ENCODE peak calls at places on chromosomes 4 and X, in five cellular contexts. One of them, this sample, is unnamed.

GRCh38 chrX:103734125-103734760 is 23.5 kb downstream of the TMEM31 start:
- DNase-seq in lung microvascular endothelial cell: peak; percentile 35
- DNase-seq in activated CD4-positive, alpha-beta T cell treated with anti-CD3 and anti-CD28 coated beads for 4 hours: no peak
- DNase-seq in A549: no peak
- DNase-seq in hippocampal formation: no peak
- DNase-seq in this sample: peak; percentile 17

GRCh38 chr4:72505314-72505744 is 63.7 kb downstream of the ADAMTS3 start:
- DNase-seq in lung microvascular endothelial cell: peak; percentile 70
- DNase-seq in activated CD4-positive, alpha-beta T cell treated with anti-CD3 and anti-CD28 coated beads for 4 hours: no peak
- DNase-seq in A549: peak; percentile 23
- DNase-seq in hippocampal formation: no peak
- DNase-seq in this sample: peak; percentile 25

GRCh38 chr4:5719329-5720055 is 8.5 kb downstream of the EVC start:
- DNase-seq in lung microvascular endothelial cell: no peak
- DNase-seq in activated CD4-positive, alpha-beta T cell treated with anti-CD3 and anti-CD28 coated beads for 4 hours: no peak
- DNase-seq in A549: no peak
- DNase-seq in hippocampal formation: no peak
- DNase-seq in this sample: no peak

GRCh38 chr4:104907074-104907649 is 239.5 kb upstream of the TET2 start:
- DNase-seq in lung microvascular endothelial cell: no peak
- DNase-seq in activated CD4-positive, alpha-beta T cell treated with anti-CD3 and anti-CD28 coated beads for 4 hours: no peak
- DNase-seq in A549: no peak
- DNase-seq in hippocampal formation: no peak
- DNase-seq in this sample: no peak

GRCh38 chr4:118087366-118087765 is 53.1 kb downstream of the NDST3 start:
- DNase-seq in lung microvascular endothelial cell: peak; percentile 12
- DNase-seq in activated CD4-positive, alpha-beta T cell treated with anti-CD3 and anti-CD28 coated beads for 4 hours: no peak
- DNase-seq in A549: no peak
- DNase-seq in hippocampal formation: no peak
- DNase-seq in this sample: no peak

GRCh38 chrX:153032397-153033118 is 23.7 kb upstream of the PNMA3 start:
- DNase-seq in lung microvascular endothelial cell: peak; percentile 71
- DNase-seq in activated CD4-positive, alpha-beta T cell treated with anti-CD3 and anti-CD28 coated beads for 4 hours: peak; percentile 58
- DNase-seq in A549: peak; percentile 55
- DNase-seq in hippocampal formation: peak; percentile 50
- DNase-seq in this sample: peak; percentile 42

GRCh38 chr4:125456075-125456474 is 141.3 kb downstream of the FAT4 start:
- DNase-seq in lung microvascular endothelial cell: peak; percentile 42
- DNase-seq in activated CD4-positive, alpha-beta T cell treated with anti-CD3 and anti-CD28 coated beads for 4 hours: no peak
- DNase-seq in A549: no peak
- DNase-seq in hippocampal formation: no peak
- DNase-seq in this sample: no peak

GRCh38 chr4:77433102-77433733 is 172.4 kb upstream of the CXCL13 start:
- DNase-seq in lung microvascular endothelial cell: peak; percentile 62
- DNase-seq in activated CD4-positive, alpha-beta T cell treated with anti-CD3 and anti-CD28 coated beads for 4 hours: no peak
- DNase-seq in A549: peak; percentile 50
- DNase-seq in hippocampal formation: no peak
- DNase-seq in this sample: peak; percentile 53

GRCh38 chr4:139050436-139050835 is 34.9 kb downstream of the NOCT start:
- DNase-seq in lung microvascular endothelial cell: no peak
- DNase-seq in activated CD4-positive, alpha-beta T cell treated with anti-CD3 and anti-CD28 coated beads for 4 hours: no peak
- DNase-seq in A549: no peak
- DNase-seq in hippocampal formation: no peak
- DNase-seq in this sample: no peak

GRCh38 chrX:69988955-69989394 is 60.8 kb downstream of the AWAT2 start:
- DNase-seq in lung microvascular endothelial cell: peak; percentile 82
- DNase-seq in activated CD4-positive, alpha-beta T cell treated with anti-CD3 and anti-CD28 coated beads for 4 hours: no peak
- DNase-seq in A549: no peak
- DNase-seq in hippocampal formation: no peak
- DNase-seq in this sample: peak; percentile 65

GRCh38 chr4:153117554-153117953 is 86.7 kb upstream of the TRIM2 start:
- DNase-seq in lung microvascular endothelial cell: no peak
- DNase-seq in activated CD4-positive, alpha-beta T cell treated with anti-CD3 and anti-CD28 coated beads for 4 hours: no peak
- DNase-seq in A549: no peak
- DNase-seq in hippocampal formation: no peak
- DNase-seq in this sample: no peak

GRCh38 chr4:73583661-73584060 is 36.6 kb downstream of the RASSF6 start:
- DNase-seq in lung microvascular endothelial cell: no peak
- DNase-seq in activated CD4-positive, alpha-beta T cell treated with anti-CD3 and anti-CD28 coated beads for 4 hours: no peak
- DNase-seq in A549: no peak
- DNase-seq in hippocampal formation: no peak
- DNase-seq in this sample: no peak

GRCh38 chr4:155974957-155975356 is 21.3 kb upstream of the CTSO start:
- DNase-seq in lung microvascular endothelial cell: no peak
- DNase-seq in activated CD4-positive, alpha-beta T cell treated with anti-CD3 and anti-CD28 coated beads for 4 hours: no peak
- DNase-seq in A549: no peak
- DNase-seq in hippocampal formation: no peak
- DNase-seq in this sample: no peak